ENCODE peak calls at places on chromosomes 7 and 10, in five cellular contexts. One of them, this sample, is unnamed.

GRCh38 chr7:109552017-109552416 is 982.3 kb downstream of the DNAJB9 start:
- DNase-seq in activated gamma-delta T cell treated with anti-CD3 and anti-CD28 coated beads, Interleukin-2, amount 50 U/mL, for 16 hours: no peak
- DNase-seq in lower leg skin: no peak
- DNase-seq in NAMALWA: no peak
- DNase-seq in NCI-H1417: no peak
- DNase-seq in this sample: peak; percentile 35

GRCh38 chr10:1094112-1095057 is 38.2 kb downstream of the WDR37 start:
- DNase-seq in NCI-H1417: no peak
- DNase-seq in activated gamma-delta T cell treated with anti-CD3 and anti-CD28 coated beads, Interleukin-2, amount 50 U/mL, for 16 hours: no peak
- DNase-seq in NAMALWA: no peak
- DNase-seq in lower leg skin: peak; percentile 59
- DNase-seq in this sample: no peak

GRCh38 chr7:122887198-122887597 is 938 bp upstream of the CADPS2 start:
- DNase-seq in activated gamma-delta T cell treated with anti-CD3 and anti-CD28 coated beads, Interleukin-2, amount 50 U/mL, for 16 hours: no peak
- DNase-seq in lower leg skin: peak; percentile 90
- DNase-seq in NCI-H1417: peak; percentile 69
- DNase-seq in NAMALWA: no peak
- DNase-seq in this sample: peak; percentile 77

GRCh38 chr10:76416642-76417041 is 985.2 kb downstream of the LRMDA start:
- DNase-seq in lower leg skin: no peak
- DNase-seq in NCI-H1417: no peak
- DNase-seq in activated gamma-delta T cell treated with anti-CD3 and anti-CD28 coated beads, Interleukin-2, amount 50 U/mL, for 16 hours: no peak
- DNase-seq in NAMALWA: no peak
- DNase-seq in this sample: no peak

GRCh38 chr10:109282510-109282909 is 640.8 kb downstream of the XPNPEP1 start:
- DNase-seq in NCI-H1417: no peak
- DNase-seq in lower leg skin: no peak
- DNase-seq in activated gamma-delta T cell treated with anti-CD3 and anti-CD28 coated beads, Interleukin-2, amount 50 U/mL, for 16 hours: no peak
- DNase-seq in NAMALWA: no peak
- DNase-seq in this sample: no peak

GRCh38 chr10:98357208-98357836 is 57.7 kb downstream of the PYROXD2 start:
- DNase-seq in NCI-H1417: peak; percentile 90
- DNase-seq in lower leg skin: no peak
- DNase-seq in activated gamma-delta T cell treated with anti-CD3 and anti-CD28 coated beads, Interleukin-2, amount 50 U/mL, for 16 hours: no peak
- DNase-seq in NAMALWA: no peak
- DNase-seq in this sample: no peak

GRCh38 chr7:116194115-116194514 is 16.2 kb upstream of the TES start:
- DNase-seq in lower leg skin: no peak
- DNase-seq in activated gamma-delta T cell treated with anti-CD3 and anti-CD28 coated beads, Interleukin-2, amount 50 U/mL, for 16 hours: no peak
- DNase-seq in NCI-H1417: no peak
- DNase-seq in NAMALWA: no peak
- DNase-seq in this sample: no peak

GRCh38 chr10:7354330-7355047 is 56.3 kb downstream of the SFMBT2 start:
- DNase-seq in lower leg skin: no peak
- DNase-seq in NCI-H1417: peak; percentile 2
- DNase-seq in NAMALWA: no peak
- DNase-seq in activated gamma-delta T cell treated with anti-CD3 and anti-CD28 coated beads, Interleukin-2, amount 50 U/mL, for 16 hours: no peak
- DNase-seq in this sample: no peak

GRCh38 chr7:136887317-136887716 is 18.9 kb downstream of the CHRM2 start:
- DNase-seq in NAMALWA: no peak
- DNase-seq in NCI-H1417: no peak
- DNase-seq in activated gamma-delta T cell treated with anti-CD3 and anti-CD28 coated beads, Interleukin-2, amount 50 U/mL, for 16 hours: no peak
- DNase-seq in lower leg skin: no peak
- DNase-seq in this sample: no peak

GRCh38 chr10:10794776-10795175 is 222.9 kb upstream of the CELF2 start:
- DNase-seq in NCI-H1417: no peak
- DNase-seq in lower leg skin: no peak
- DNase-seq in activated gamma-delta T cell treated with anti-CD3 and anti-CD28 coated beads, Interleukin-2, amount 50 U/mL, for 16 hours: no peak
- DNase-seq in NAMALWA: no peak
- DNase-seq in this sample: no peak

GRCh38 chr10:115001506-115002381 is 63.7 kb downstream of the TRUB1 start:
- DNase-seq in lower leg skin: no peak
- DNase-seq in activated gamma-delta T cell treated with anti-CD3 and anti-CD28 coated beads, Interleukin-2, amount 50 U/mL, for 16 hours: no peak
- DNase-seq in NAMALWA: peak; percentile 10
- DNase-seq in NCI-H1417: peak; percentile 57
- DNase-seq in this sample: no peak

GRCh38 chr7:47636111-47636692 is 54.3 kb upstream of the TNS3 start:
- DNase-seq in activated gamma-delta T cell treated with anti-CD3 and anti-CD28 coated beads, Interleukin-2, amount 50 U/mL, for 16 hours: no peak
- DNase-seq in NCI-H1417: no peak
- DNase-seq in NAMALWA: no peak
- DNase-seq in lower leg skin: no peak
- DNase-seq in this sample: no peak

GRCh38 chr10:109962247-109962646 is 38.9 kb upstream of the XPNPEP1 start:
- DNase-seq in lower leg skin: no peak
- DNase-seq in NCI-H1417: no peak
- DNase-seq in activated gamma-delta T cell treated with anti-CD3 and anti-CD28 coated beads, Interleukin-2, amount 50 U/mL, for 16 hours: no peak
- DNase-seq in NAMALWA: no peak
- DNase-seq in this sample: no peak

GRCh38 chr10:117535045-117535751 is 7.3 kb upstream of the EMX2 start:
- DNase-seq in activated gamma-delta T cell treated with anti-CD3 and anti-CD28 coated beads, Interleukin-2, amount 50 U/mL, for 16 hours: no peak
- DNase-seq in NAMALWA: no peak
- DNase-seq in lower leg skin: peak; percentile 87
- DNase-seq in NCI-H1417: no peak
- DNase-seq in this sample: no peak

GRCh38 chr7:144955422-144955821 is 119.6 kb upstream of the TPK1 start:
- DNase-seq in NCI-H1417: no peak
- DNase-seq in activated gamma-delta T cell treated with anti-CD3 and anti-CD28 coated beads, Interleukin-2, amount 50 U/mL, for 16 hours: no peak
- DNase-seq in NAMALWA: no peak
- DNase-seq in lower leg skin: no peak
- DNase-seq in this sample: no peak

GRCh38 chr10:42976353-42977031 is 100.4 kb upstream of the RET start:
- DNase-seq in NAMALWA: no peak
- DNase-seq in NCI-H1417: no peak
- DNase-seq in activated gamma-delta T cell treated with anti-CD3 and anti-CD28 coated beads, Interleukin-2, amount 50 U/mL, for 16 hours: no peak
- DNase-seq in lower leg skin: peak; percentile 74
- DNase-seq in this sample: no peak

GRCh38 chr10:112663181-112663879 is 216.3 kb downstream of the VTI1A start:
- DNase-seq in NCI-H1417: no peak
- DNase-seq in NAMALWA: no peak
- DNase-seq in lower leg skin: no peak
- DNase-seq in activated gamma-delta T cell treated with anti-CD3 and anti-CD28 coated beads, Interleukin-2, amount 50 U/mL, for 16 hours: no peak
- DNase-seq in this sample: no peak

GRCh38 chr7:11379641-11380040 is 406.0 kb downstream of the PHF14 start:
- DNase-seq in activated gamma-delta T cell treated with anti-CD3 and anti-CD28 coated beads, Interleukin-2, amount 50 U/mL, for 16 hours: no peak
- DNase-seq in NAMALWA: no peak
- DNase-seq in NCI-H1417: no peak
- DNase-seq in lower leg skin: no peak
- DNase-seq in this sample: no peak

GRCh38 chr10:101244321-101245050 is 15.2 kb upstream of the LBX1 start:
- DNase-seq in activated gamma-delta T cell treated with anti-CD3 and anti-CD28 coated beads, Interleukin-2, amount 50 U/mL, for 16 hours: no peak
- DNase-seq in NCI-H1417: no peak
- DNase-seq in lower leg skin: no peak
- DNase-seq in NAMALWA: no peak
- DNase-seq in this sample: no peak

GRCh38 chr10:14382022-14382421 is 51.3 kb upstream of the FRMD4A start:
- DNase-seq in NAMALWA: no peak
- DNase-seq in activated gamma-delta T cell treated with anti-CD3 and anti-CD28 coated beads, Interleukin-2, amount 50 U/mL, for 16 hours: peak; percentile 1
- DNase-seq in lower leg skin: no peak
- DNase-seq in NCI-H1417: no peak
- DNase-seq in this sample: no peak

GRCh38 chr10:80252296-80252887 is 37.1 kb downstream of the MAT1A start:
- DNase-seq in activated gamma-delta T cell treated with anti-CD3 and anti-CD28 coated beads, Interleukin-2, amount 50 U/mL, for 16 hours: no peak
- DNase-seq in NAMALWA: no peak
- DNase-seq in lower leg skin: no peak
- DNase-seq in NCI-H1417: no peak
- DNase-seq in this sample: no peak

GRCh38 chr10:132942101-132942739 is at the start of gene CFAP46:
- DNase-seq in lower leg skin: no peak
- DNase-seq in NAMALWA: no peak
- DNase-seq in NCI-H1417: peak; percentile 29
- DNase-seq in activated gamma-delta T cell treated with anti-CD3 and anti-CD28 coated beads, Interleukin-2, amount 50 U/mL, for 16 hours: no peak
- DNase-seq in this sample: peak; percentile 80

GRCh38 chr7:74587435-74588126 is 69.9 kb upstream of the GTF2I start:
- DNase-seq in activated gamma-delta T cell treated with anti-CD3 and anti-CD28 coated beads, Interleukin-2, amount 50 U/mL, for 16 hours: no peak
- DNase-seq in NCI-H1417: peak; percentile 77
- DNase-seq in NAMALWA: no peak
- DNase-seq in lower leg skin: peak; percentile 96
- DNase-seq in this sample: peak; percentile 88

GRCh38 chr7:78779788-78780187 is 673.7 kb downstream of the MAGI2 start:
- DNase-seq in NAMALWA: no peak
- DNase-seq in NCI-H1417: no peak
- DNase-seq in lower leg skin: no peak
- DNase-seq in activated gamma-delta T cell treated with anti-CD3 and anti-CD28 coated beads, Interleukin-2, amount 50 U/mL, for 16 hours: no peak
- DNase-seq in this sample: no peak

GRCh38 chr7:90945104-90945752 is 319.0 kb upstream of the FZD1 start:
- DNase-seq in NCI-H1417: no peak
- DNase-seq in NAMALWA: no peak
- DNase-seq in lower leg skin: no peak
- DNase-seq in activated gamma-delta T cell treated with anti-CD3 and anti-CD28 coated beads, Interleukin-2, amount 50 U/mL, for 16 hours: no peak
- DNase-seq in this sample: no peak

GRCh38 chr7:50792342-50793114 is 9.8 kb upstream of the GRB10 start:
- DNase-seq in NCI-H1417: no peak
- DNase-seq in activated gamma-delta T cell treated with anti-CD3 and anti-CD28 coated beads, Interleukin-2, amount 50 U/mL, for 16 hours: no peak
- DNase-seq in lower leg skin: no peak
- DNase-seq in NAMALWA: no peak
- DNase-seq in this sample: no peak

GRCh38 chr10:118394557-118395194 is 52.6 kb upstream of the FAM204A start:
- DNase-seq in lower leg skin: no peak
- DNase-seq in NAMALWA: peak; percentile 64
- DNase-seq in activated gamma-delta T cell treated with anti-CD3 and anti-CD28 coated beads, Interleukin-2, amount 50 U/mL, for 16 hours: no peak
- DNase-seq in NCI-H1417: no peak
- DNase-seq in this sample: no peak

GRCh38 chr10:102673961-102674511 is 29.8 kb downstream of the TRIM8 start:
- DNase-seq in lower leg skin: no peak
- DNase-seq in activated gamma-delta T cell treated with anti-CD3 and anti-CD28 coated beads, Interleukin-2, amount 50 U/mL, for 16 hours: peak; percentile 48
- DNase-seq in NAMALWA: no peak
- DNase-seq in NCI-H1417: peak; percentile 5
- DNase-seq in this sample: peak; percentile 86

GRCh38 chr7:87339373-87339897 is 6.0 kb upstream of the CROT start:
- DNase-seq in NAMALWA: no peak
- DNase-seq in NCI-H1417: no peak
- DNase-seq in lower leg skin: no peak
- DNase-seq in activated gamma-delta T cell treated with anti-CD3 and anti-CD28 coated beads, Interleukin-2, amount 50 U/mL, for 16 hours: no peak
- DNase-seq in this sample: no peak

GRCh38 chr10:90306187-90306586 is 551.7 kb downstream of the HTR7 start:
- DNase-seq in NAMALWA: no peak
- DNase-seq in NCI-H1417: no peak
- DNase-seq in activated gamma-delta T cell treated with anti-CD3 and anti-CD28 coated beads, Interleukin-2, amount 50 U/mL, for 16 hours: no peak
- DNase-seq in lower leg skin: no peak
- DNase-seq in this sample: no peak

GRCh38 chr7:50531928-50532327 is 33.3 kb downstream of the DDC start:
- DNase-seq in NCI-H1417: peak; percentile 65
- DNase-seq in lower leg skin: no peak
- DNase-seq in NAMALWA: no peak
- DNase-seq in activated gamma-delta T cell treated with anti-CD3 and anti-CD28 coated beads, Interleukin-2, amount 50 U/mL, for 16 hours: no peak
- DNase-seq in this sample: no peak

GRCh38 chr10:59382831-59383295 is 20.5 kb upstream of the FAM13C start:
- DNase-seq in NAMALWA: no peak
- DNase-seq in activated gamma-delta T cell treated with anti-CD3 and anti-CD28 coated beads, Interleukin-2, amount 50 U/mL, for 16 hours: no peak
- DNase-seq in lower leg skin: no peak
- DNase-seq in NCI-H1417: no peak
- DNase-seq in this sample: no peak

GRCh38 chr7:66877577-66878300 is 43.3 kb upstream of the TMEM248 start:
- DNase-seq in lower leg skin: no peak
- DNase-seq in activated gamma-delta T cell treated with anti-CD3 and anti-CD28 coated beads, Interleukin-2, amount 50 U/mL, for 16 hours: no peak
- DNase-seq in NCI-H1417: no peak
- DNase-seq in NAMALWA: peak; percentile 23
- DNase-seq in this sample: no peak

GRCh38 chr10:317219-317868 is 182.1 kb downstream of the ZMYND11 start:
- DNase-seq in lower leg skin: no peak
- DNase-seq in NCI-H1417: no peak
- DNase-seq in NAMALWA: peak; percentile 90
- DNase-seq in activated gamma-delta T cell treated with anti-CD3 and anti-CD28 coated beads, Interleukin-2, amount 50 U/mL, for 16 hours: no peak
- DNase-seq in this sample: peak; percentile 59

GRCh38 chr10:114367041-114367675 is 37.1 kb downstream of the AFAP1L2 start:
- DNase-seq in NAMALWA: no peak
- DNase-seq in NCI-H1417: no peak
- DNase-seq in lower leg skin: no peak
- DNase-seq in activated gamma-delta T cell treated with anti-CD3 and anti-CD28 coated beads, Interleukin-2, amount 50 U/mL, for 16 hours: no peak
- DNase-seq in this sample: no peak